ENCODE peak calls at places on chromosomes 13 and 19, in eight cellular contexts. One of them, this sample, is unnamed.

GRCh38 chr19:10325732-10326131 is 7.6 kb downstream of the RAVER1 start:
- DNase-seq in AG08395: no peak
- DNase-seq in lower lobe of right lung: no peak
- DNase-seq in activated T-cell treated with anti-CD3 and anti-CD28 coated beads for 24 hours: no peak
- DNase-seq in T-helper 2 cell: no peak
- DNase-seq in ureter: no peak
- DNase-seq in A549: no peak
- DNase-seq in C1 segment of cervical spinal cord: no peak
- DNase-seq in this sample: no peak

GRCh38 chr13:110233181-110233641 is 73.7 kb downstream of the COL4A1 start:
- DNase-seq in AG08395: peak
- DNase-seq in lower lobe of right lung: no peak
- DNase-seq in activated T-cell treated with anti-CD3 and anti-CD28 coated beads for 24 hours: no peak
- DNase-seq in T-helper 2 cell: no peak
- DNase-seq in ureter: peak
- DNase-seq in A549: no peak
- DNase-seq in C1 segment of cervical spinal cord: no peak
- DNase-seq in this sample: peak

GRCh38 chr19:3607398-3608078 is 863 bp upstream of the TBXA2R start:
- DNase-seq in AG08395: peak
- DNase-seq in lower lobe of right lung: peak
- DNase-seq in activated T-cell treated with anti-CD3 and anti-CD28 coated beads for 24 hours: no peak
- DNase-seq in T-helper 2 cell: no peak
- DNase-seq in ureter: no peak
- DNase-seq in A549: no peak
- DNase-seq in C1 segment of cervical spinal cord: no peak
- DNase-seq in this sample: peak

GRCh38 chr13:30256713-30257432 is 50.5 kb downstream of the KATNAL1 start:
- DNase-seq in AG08395: peak
- DNase-seq in lower lobe of right lung: no peak
- DNase-seq in activated T-cell treated with anti-CD3 and anti-CD28 coated beads for 24 hours: no peak
- DNase-seq in T-helper 2 cell: no peak
- DNase-seq in ureter: no peak
- DNase-seq in A549: peak
- DNase-seq in C1 segment of cervical spinal cord: no peak
- DNase-seq in this sample: no peak

GRCh38 chr19:12202250-12202649 is 39.4 kb downstream of the ZNF136 start:
- DNase-seq in AG08395: no peak
- DNase-seq in lower lobe of right lung: peak
- DNase-seq in activated T-cell treated with anti-CD3 and anti-CD28 coated beads for 24 hours: peak
- DNase-seq in T-helper 2 cell: no peak
- DNase-seq in ureter: no peak
- DNase-seq in A549: no peak
- DNase-seq in C1 segment of cervical spinal cord: no peak
- DNase-seq in this sample: no peak

GRCh38 chr19:46602392-46603194 is 1.5 kb downstream of the CALM3 start:
- DNase-seq in AG08395: no peak
- DNase-seq in lower lobe of right lung: no peak
- DNase-seq in activated T-cell treated with anti-CD3 and anti-CD28 coated beads for 24 hours: peak
- DNase-seq in T-helper 2 cell: peak
- DNase-seq in ureter: no peak
- DNase-seq in A549: no peak
- DNase-seq in C1 segment of cervical spinal cord: no peak
- DNase-seq in this sample: no peak

GRCh38 chr13:52374389-52374788 is 31.6 kb downstream of the THSD1 start:
- DNase-seq in AG08395: no peak
- DNase-seq in lower lobe of right lung: no peak
- DNase-seq in activated T-cell treated with anti-CD3 and anti-CD28 coated beads for 24 hours: no peak
- DNase-seq in T-helper 2 cell: no peak
- DNase-seq in ureter: no peak
- DNase-seq in A549: no peak
- DNase-seq in C1 segment of cervical spinal cord: no peak
- DNase-seq in this sample: no peak

GRCh38 chr19:13211426-13212308 is 61.5 kb downstream of the IER2 start:
- DNase-seq in AG08395: no peak
- DNase-seq in lower lobe of right lung: no peak
- DNase-seq in activated T-cell treated with anti-CD3 and anti-CD28 coated beads for 24 hours: no peak
- DNase-seq in T-helper 2 cell: no peak
- DNase-seq in ureter: no peak
- DNase-seq in A549: no peak
- DNase-seq in C1 segment of cervical spinal cord: no peak
- DNase-seq in this sample: no peak

GRCh38 chr13:101917833-101918755 is 465.6 kb downstream of the ITGBL1 start:
- DNase-seq in AG08395: no peak
- DNase-seq in lower lobe of right lung: no peak
- DNase-seq in activated T-cell treated with anti-CD3 and anti-CD28 coated beads for 24 hours: no peak
- DNase-seq in T-helper 2 cell: no peak
- DNase-seq in ureter: no peak
- DNase-seq in A549: no peak
- DNase-seq in C1 segment of cervical spinal cord: no peak
- DNase-seq in this sample: no peak

GRCh38 chr19:1166872-1167573 is 7.0 kb downstream of the SBNO2 start:
- DNase-seq in AG08395: no peak
- DNase-seq in lower lobe of right lung: peak
- DNase-seq in activated T-cell treated with anti-CD3 and anti-CD28 coated beads for 24 hours: no peak
- DNase-seq in T-helper 2 cell: no peak
- DNase-seq in ureter: peak
- DNase-seq in A549: no peak
- DNase-seq in C1 segment of cervical spinal cord: no peak
- DNase-seq in this sample: no peak

GRCh38 chr13:40987606-40988280 is 31.4 kb downstream of the ELF1 start:
- DNase-seq in AG08395: no peak
- DNase-seq in lower lobe of right lung: no peak
- DNase-seq in activated T-cell treated with anti-CD3 and anti-CD28 coated beads for 24 hours: no peak
- DNase-seq in T-helper 2 cell: no peak
- DNase-seq in ureter: no peak
- DNase-seq in A549: no peak
- DNase-seq in C1 segment of cervical spinal cord: no peak
- DNase-seq in this sample: no peak

GRCh38 chr13:24670927-24671326 is 9.3 kb upstream of the ATP12A start:
- DNase-seq in AG08395: peak
- DNase-seq in lower lobe of right lung: no peak
- DNase-seq in activated T-cell treated with anti-CD3 and anti-CD28 coated beads for 24 hours: no peak
- DNase-seq in T-helper 2 cell: no peak
- DNase-seq in ureter: no peak
- DNase-seq in A549: peak
- DNase-seq in C1 segment of cervical spinal cord: no peak
- DNase-seq in this sample: peak

GRCh38 chr13:98889419-98890079 is 88.3 kb downstream of the DOCK9 start:
- DNase-seq in AG08395: no peak
- DNase-seq in lower lobe of right lung: no peak
- DNase-seq in activated T-cell treated with anti-CD3 and anti-CD28 coated beads for 24 hours: no peak
- DNase-seq in T-helper 2 cell: no peak
- DNase-seq in ureter: no peak
- DNase-seq in A549: no peak
- DNase-seq in C1 segment of cervical spinal cord: no peak
- DNase-seq in this sample: no peak

GRCh38 chr13:30045916-30046704 is 195.7 kb upstream of the UBL3 start:
- DNase-seq in AG08395: peak
- DNase-seq in lower lobe of right lung: no peak
- DNase-seq in activated T-cell treated with anti-CD3 and anti-CD28 coated beads for 24 hours: no peak
- DNase-seq in T-helper 2 cell: no peak
- DNase-seq in ureter: no peak
- DNase-seq in A549: no peak
- DNase-seq in C1 segment of cervical spinal cord: no peak
- DNase-seq in this sample: peak

GRCh38 chr19:6219592-6220290 is 60.0 kb downstream of the MLLT1 start:
- DNase-seq in AG08395: no peak
- DNase-seq in lower lobe of right lung: no peak
- DNase-seq in activated T-cell treated with anti-CD3 and anti-CD28 coated beads for 24 hours: no peak
- DNase-seq in T-helper 2 cell: no peak
- DNase-seq in ureter: no peak
- DNase-seq in A549: no peak
- DNase-seq in C1 segment of cervical spinal cord: no peak
- DNase-seq in this sample: no peak

GRCh38 chr13:23707674-23708073 is 137.5 kb downstream of the TNFRSF19 start:
- DNase-seq in AG08395: no peak
- DNase-seq in lower lobe of right lung: no peak
- DNase-seq in activated T-cell treated with anti-CD3 and anti-CD28 coated beads for 24 hours: no peak
- DNase-seq in T-helper 2 cell: no peak
- DNase-seq in ureter: no peak
- DNase-seq in A549: peak
- DNase-seq in C1 segment of cervical spinal cord: no peak
- DNase-seq in this sample: no peak

GRCh38 chr13:45564108-45564507 is 51.4 kb downstream of the ERICH6B start:
- DNase-seq in AG08395: peak
- DNase-seq in lower lobe of right lung: no peak
- DNase-seq in activated T-cell treated with anti-CD3 and anti-CD28 coated beads for 24 hours: no peak
- DNase-seq in T-helper 2 cell: no peak
- DNase-seq in ureter: no peak
- DNase-seq in A549: peak
- DNase-seq in C1 segment of cervical spinal cord: no peak
- DNase-seq in this sample: peak

GRCh38 chr19:6616011-6616410 is 25.1 kb upstream of the CD70 start:
- DNase-seq in AG08395: peak
- DNase-seq in lower lobe of right lung: no peak
- DNase-seq in activated T-cell treated with anti-CD3 and anti-CD28 coated beads for 24 hours: no peak
- DNase-seq in T-helper 2 cell: no peak
- DNase-seq in ureter: no peak
- DNase-seq in A549: no peak
- DNase-seq in C1 segment of cervical spinal cord: no peak
- DNase-seq in this sample: peak

GRCh38 chr13:95552539-95553270 is at the start of gene CLDN10:
- DNase-seq in AG08395: no peak
- DNase-seq in lower lobe of right lung: no peak
- DNase-seq in activated T-cell treated with anti-CD3 and anti-CD28 coated beads for 24 hours: no peak
- DNase-seq in T-helper 2 cell: no peak
- DNase-seq in ureter: no peak
- DNase-seq in A549: peak
- DNase-seq in C1 segment of cervical spinal cord: no peak
- DNase-seq in this sample: no peak

GRCh38 chr19:2927032-2927430 is 17.7 kb downstream of the ZNF77 start:
- DNase-seq in AG08395: no peak
- DNase-seq in lower lobe of right lung: no peak
- DNase-seq in activated T-cell treated with anti-CD3 and anti-CD28 coated beads for 24 hours: no peak
- DNase-seq in T-helper 2 cell: no peak
- DNase-seq in ureter: no peak
- DNase-seq in A549: no peak
- DNase-seq in C1 segment of cervical spinal cord: no peak
- DNase-seq in this sample: no peak

GRCh38 chr13:38662362-38662761 is 24.5 kb upstream of the FREM2 start:
- DNase-seq in AG08395: no peak
- DNase-seq in lower lobe of right lung: no peak
- DNase-seq in activated T-cell treated with anti-CD3 and anti-CD28 coated beads for 24 hours: no peak
- DNase-seq in T-helper 2 cell: no peak
- DNase-seq in ureter: no peak
- DNase-seq in A549: no peak
- DNase-seq in C1 segment of cervical spinal cord: no peak
- DNase-seq in this sample: peak

GRCh38 chr19:33702606-33703437 is 81.1 kb downstream of the CHST8 start:
- DNase-seq in AG08395: no peak
- DNase-seq in lower lobe of right lung: no peak
- DNase-seq in activated T-cell treated with anti-CD3 and anti-CD28 coated beads for 24 hours: no peak
- DNase-seq in T-helper 2 cell: no peak
- DNase-seq in ureter: no peak
- DNase-seq in A549: no peak
- DNase-seq in C1 segment of cervical spinal cord: no peak
- DNase-seq in this sample: no peak

GRCh38 chr19:39677931-39678889 is 22.5 kb downstream of the LGALS16 start:
- DNase-seq in AG08395: no peak
- DNase-seq in lower lobe of right lung: peak
- DNase-seq in activated T-cell treated with anti-CD3 and anti-CD28 coated beads for 24 hours: no peak
- DNase-seq in T-helper 2 cell: no peak
- DNase-seq in ureter: no peak
- DNase-seq in A549: peak
- DNase-seq in C1 segment of cervical spinal cord: no peak
- DNase-seq in this sample: peak

GRCh38 chr13:92823059-92823458 is 403.5 kb upstream of the GPC6 start:
- DNase-seq in AG08395: no peak
- DNase-seq in lower lobe of right lung: no peak
- DNase-seq in activated T-cell treated with anti-CD3 and anti-CD28 coated beads for 24 hours: no peak
- DNase-seq in T-helper 2 cell: no peak
- DNase-seq in ureter: no peak
- DNase-seq in A549: no peak
- DNase-seq in C1 segment of cervical spinal cord: no peak
- DNase-seq in this sample: no peak

GRCh38 chr19:15549581-15549980 is 41.3 kb downstream of the CYP4F22 start:
- DNase-seq in AG08395: no peak
- DNase-seq in lower lobe of right lung: no peak
- DNase-seq in activated T-cell treated with anti-CD3 and anti-CD28 coated beads for 24 hours: no peak
- DNase-seq in T-helper 2 cell: no peak
- DNase-seq in ureter: no peak
- DNase-seq in A549: no peak
- DNase-seq in C1 segment of cervical spinal cord: no peak
- DNase-seq in this sample: no peak

GRCh38 chr19:47351545-47351944 is 2.4 kb downstream of the DHX34 start:
- DNase-seq in AG08395: peak
- DNase-seq in lower lobe of right lung: no peak
- DNase-seq in activated T-cell treated with anti-CD3 and anti-CD28 coated beads for 24 hours: no peak
- DNase-seq in T-helper 2 cell: no peak
- DNase-seq in ureter: no peak
- DNase-seq in A549: peak
- DNase-seq in C1 segment of cervical spinal cord: no peak
- DNase-seq in this sample: peak

GRCh38 chr13:68550330-68550729 is 1320.2 kb upstream of the PCDH9 start:
- DNase-seq in AG08395: no peak
- DNase-seq in lower lobe of right lung: no peak
- DNase-seq in activated T-cell treated with anti-CD3 and anti-CD28 coated beads for 24 hours: no peak
- DNase-seq in T-helper 2 cell: no peak
- DNase-seq in ureter: no peak
- DNase-seq in A549: no peak
- DNase-seq in C1 segment of cervical spinal cord: no peak
- DNase-seq in this sample: no peak

GRCh38 chr19:1823539-1824251 is 11.6 kb upstream of the ATP8B3 start:
- DNase-seq in AG08395: no peak
- DNase-seq in lower lobe of right lung: no peak
- DNase-seq in activated T-cell treated with anti-CD3 and anti-CD28 coated beads for 24 hours: no peak
- DNase-seq in T-helper 2 cell: no peak
- DNase-seq in ureter: no peak
- DNase-seq in A549: no peak
- DNase-seq in C1 segment of cervical spinal cord: no peak
- DNase-seq in this sample: no peak

GRCh38 chr19:7650148-7650547 is 13.2 kb downstream of the STXBP2 start:
- DNase-seq in AG08395: no peak
- DNase-seq in lower lobe of right lung: no peak
- DNase-seq in activated T-cell treated with anti-CD3 and anti-CD28 coated beads for 24 hours: no peak
- DNase-seq in T-helper 2 cell: no peak
- DNase-seq in ureter: no peak
- DNase-seq in A549: no peak
- DNase-seq in C1 segment of cervical spinal cord: no peak
- DNase-seq in this sample: no peak

GRCh38 chr19:49570138-49570856 is 10.1 kb downstream of the NOSIP start:
- DNase-seq in AG08395: peak
- DNase-seq in lower lobe of right lung: no peak
- DNase-seq in activated T-cell treated with anti-CD3 and anti-CD28 coated beads for 24 hours: peak
- DNase-seq in T-helper 2 cell: peak
- DNase-seq in ureter: no peak
- DNase-seq in A549: peak
- DNase-seq in C1 segment of cervical spinal cord: no peak
- DNase-seq in this sample: peak

GRCh38 chr19:8576273-8576993 is 809 bp downstream of the MYO1F start:
- DNase-seq in AG08395: no peak
- DNase-seq in lower lobe of right lung: no peak
- DNase-seq in activated T-cell treated with anti-CD3 and anti-CD28 coated beads for 24 hours: no peak
- DNase-seq in T-helper 2 cell: peak
- DNase-seq in ureter: no peak
- DNase-seq in A549: no peak
- DNase-seq in C1 segment of cervical spinal cord: no peak
- DNase-seq in this sample: no peak

This sample was measured in MG63.